ENCODE peak calls at places on chromosomes 3 and 15, in four cellular contexts. One of them, this sample, is unnamed.
A peak's percentile ranks its signal among the peaks of the same experiment; 100 is the strongest.

GRCh38 chr15:27468151-27468556 is 497.2 kb downstream of the GABRG3 start:
- DNase-seq in HCT116: no peak
- DNase-seq in tibial nerve: no peak
- DNase-seq in suprapubic skin: no peak
- DNase-seq in this sample: peak; percentile 0

GRCh38 chr3:63364909-63365308 is 86.8 kb downstream of the SYNPR start:
- DNase-seq in HCT116: no peak
- DNase-seq in tibial nerve: no peak
- DNase-seq in suprapubic skin: no peak
- DNase-seq in this sample: peak; percentile 1

GRCh38 chr3:77259701-77260100 is 219.8 kb downstream of the ROBO2 start:
- DNase-seq in HCT116: no peak
- DNase-seq in tibial nerve: no peak
- DNase-seq in suprapubic skin: no peak
- DNase-seq in this sample: no peak

GRCh38 chr15:29470311-29470710 is 200.7 kb upstream of the NSMCE3 start:
- DNase-seq in HCT116: no peak
- DNase-seq in tibial nerve: no peak
- DNase-seq in suprapubic skin: peak; percentile 68
- DNase-seq in this sample: no peak

GRCh38 chr3:11944052-11944673 is 60.0 kb upstream of the SYN2 start:
- DNase-seq in HCT116: peak; percentile 70
- DNase-seq in tibial nerve: no peak
- DNase-seq in suprapubic skin: no peak
- DNase-seq in this sample: peak; percentile 15

GRCh38 chr3:133487920-133488540 is 85.5 kb upstream of the CDV3 start:
- DNase-seq in HCT116: no peak
- DNase-seq in tibial nerve: peak; percentile 48
- DNase-seq in suprapubic skin: no peak
- DNase-seq in this sample: peak; percentile 45

GRCh38 chr15:66846031-66846430 is 144.0 kb downstream of the SMAD6 start:
- DNase-seq in HCT116: no peak
- DNase-seq in tibial nerve: no peak
- DNase-seq in suprapubic skin: no peak
- DNase-seq in this sample: no peak

GRCh38 chr3:146241523-146242240 is 9.2 kb downstream of the PLSCR4 start:
- DNase-seq in HCT116: no peak
- DNase-seq in tibial nerve: no peak
- DNase-seq in suprapubic skin: no peak
- DNase-seq in this sample: no peak

GRCh38 chr3:70982700-70983140 is 600.8 kb downstream of the FOXP1 start:
- DNase-seq in HCT116: peak; percentile 71
- DNase-seq in tibial nerve: peak; percentile 37
- DNase-seq in suprapubic skin: no peak
- DNase-seq in this sample: peak; percentile 18

GRCh38 chr15:41480396-41481140 is 13.1 kb upstream of the ITPKA start:
- DNase-seq in HCT116: no peak
- DNase-seq in tibial nerve: no peak
- DNase-seq in suprapubic skin: no peak
- DNase-seq in this sample: no peak

GRCh38 chr3:138729279-138729678 is 105.4 kb downstream of the PIK3CB start:
- DNase-seq in HCT116: no peak
- DNase-seq in tibial nerve: no peak
- DNase-seq in suprapubic skin: no peak
- DNase-seq in this sample: no peak

GRCh38 chr3:114727373-114727772 is 419.7 kb downstream of the ZBTB20 start:
- DNase-seq in HCT116: no peak
- DNase-seq in tibial nerve: no peak
- DNase-seq in suprapubic skin: no peak
- DNase-seq in this sample: no peak

GRCh38 chr3:31420311-31420710 is 112.4 kb upstream of the STT3B start:
- DNase-seq in HCT116: no peak
- DNase-seq in tibial nerve: no peak
- DNase-seq in suprapubic skin: no peak
- DNase-seq in this sample: no peak

GRCh38 chr15:99437315-99438221 is 128.2 kb upstream of the MEF2A start:
- DNase-seq in HCT116: no peak
- DNase-seq in tibial nerve: no peak
- DNase-seq in suprapubic skin: peak; percentile 73
- DNase-seq in this sample: no peak

GRCh38 chr15:67125589-67126502 is 60.4 kb downstream of the SMAD3 start:
- DNase-seq in HCT116: peak; percentile 86
- DNase-seq in tibial nerve: peak; percentile 91
- DNase-seq in suprapubic skin: peak; percentile 89
- DNase-seq in this sample: no peak

GRCh38 chr15:48627260-48627969 is 18.1 kb downstream of the FBN1 start:
- DNase-seq in HCT116: no peak
- DNase-seq in tibial nerve: no peak
- DNase-seq in suprapubic skin: no peak
- DNase-seq in this sample: no peak

GRCh38 chr15:90838544-90838943 is 29.8 kb upstream of the FURIN start:
- DNase-seq in HCT116: no peak
- DNase-seq in tibial nerve: no peak
- DNase-seq in suprapubic skin: no peak
- DNase-seq in this sample: no peak

GRCh38 chr15:62503451-62503850 is 338.4 kb upstream of the C2CD4B start:
- DNase-seq in HCT116: no peak
- DNase-seq in tibial nerve: peak; percentile 32
- DNase-seq in suprapubic skin: no peak
- DNase-seq in this sample: no peak

GRCh38 chr3:129399145-129399894 is 29.1 kb downstream of the EFCAB12 start:
- DNase-seq in HCT116: peak; percentile 95
- DNase-seq in tibial nerve: peak; percentile 83
- DNase-seq in suprapubic skin: no peak
- DNase-seq in this sample: peak; percentile 95

GRCh38 chr3:47984089-47984759 is 32.0 kb downstream of the MAP4 start:
- DNase-seq in HCT116: peak; percentile 42
- DNase-seq in tibial nerve: no peak
- DNase-seq in suprapubic skin: no peak
- DNase-seq in this sample: no peak

GRCh38 chr3:156150434-156151066 is 30.2 kb downstream of the KCNAB1 start:
- DNase-seq in HCT116: peak; percentile 41
- DNase-seq in tibial nerve: peak; percentile 85
- DNase-seq in suprapubic skin: no peak
- DNase-seq in this sample: peak; percentile 26

GRCh38 chr3:160400048-160400630 is 689 bp downstream of the SMC4 start:
- DNase-seq in HCT116: no peak
- DNase-seq in tibial nerve: no peak
- DNase-seq in suprapubic skin: peak; percentile 81
- DNase-seq in this sample: peak; percentile 77

GRCh38 chr3:184358921-184359350 is 2.5 kb downstream of the CLCN2 start:
- DNase-seq in HCT116: no peak
- DNase-seq in tibial nerve: no peak
- DNase-seq in suprapubic skin: no peak
- DNase-seq in this sample: no peak

GRCh38 chr15:43872416-43873020 is 45.7 kb downstream of the WDR76 start:
- DNase-seq in HCT116: peak; percentile 45
- DNase-seq in tibial nerve: peak; percentile 58
- DNase-seq in suprapubic skin: peak; percentile 21
- DNase-seq in this sample: peak; percentile 62

GRCh38 chr3:150078983-150079739 is 108.5 kb upstream of the PFN2 start:
- DNase-seq in HCT116: no peak
- DNase-seq in tibial nerve: no peak
- DNase-seq in suprapubic skin: no peak
- DNase-seq in this sample: no peak

GRCh38 chr3:100209948-100210776 is 50.6 kb upstream of the TBC1D23 start:
- DNase-seq in HCT116: no peak
- DNase-seq in tibial nerve: no peak
- DNase-seq in suprapubic skin: no peak
- DNase-seq in this sample: no peak

GRCh38 chr15:52337198-52337853 is 41.7 kb upstream of the MYO5C start:
- DNase-seq in HCT116: no peak
- DNase-seq in tibial nerve: no peak
- DNase-seq in suprapubic skin: no peak
- DNase-seq in this sample: no peak

GRCh38 chr3:195183071-195183776 is 87.7 kb downstream of the XXYLT1 start:
- DNase-seq in HCT116: no peak
- DNase-seq in tibial nerve: no peak
- DNase-seq in suprapubic skin: no peak
- DNase-seq in this sample: no peak

GRCh38 chr3:135516143-135516542 is 449.4 kb upstream of the PPP2R3A start:
- DNase-seq in HCT116: peak; percentile 22
- DNase-seq in tibial nerve: no peak
- DNase-seq in suprapubic skin: no peak
- DNase-seq in this sample: no peak

GRCh38 chr3:125146601-125147490 is 65.7 kb downstream of the SLC12A8 start:
- DNase-seq in HCT116: no peak
- DNase-seq in tibial nerve: no peak
- DNase-seq in suprapubic skin: no peak
- DNase-seq in this sample: no peak

GRCh38 chr3:171846594-171846993 is 3.4 kb downstream of the TMEM212 start:
- DNase-seq in HCT116: no peak
- DNase-seq in tibial nerve: no peak
- DNase-seq in suprapubic skin: no peak
- DNase-seq in this sample: no peak

GRCh38 chr3:40847571-40847992 is 322.8 kb downstream of the ZNF621 start:
- DNase-seq in HCT116: no peak
- DNase-seq in tibial nerve: peak; percentile 22
- DNase-seq in suprapubic skin: no peak
- DNase-seq in this sample: no peak

GRCh38 chr3:128859573-128860154 is 19.8 kb upstream of the ACAD9 start:
- DNase-seq in HCT116: no peak
- DNase-seq in tibial nerve: no peak
- DNase-seq in suprapubic skin: no peak
- DNase-seq in this sample: peak; percentile 58

GRCh38 chr3:10195692-10196091 is 31.0 kb downstream of the IRAK2 start:
- DNase-seq in HCT116: no peak
- DNase-seq in tibial nerve: no peak
- DNase-seq in suprapubic skin: no peak
- DNase-seq in this sample: no peak

GRCh38 chr15:57111002-57111401 is 192.6 kb downstream of the TCF12 start:
- DNase-seq in HCT116: no peak
- DNase-seq in tibial nerve: no peak
- DNase-seq in suprapubic skin: no peak
- DNase-seq in this sample: no peak

GRCh38 chr15:78685157-78685830 is 44.3 kb upstream of the CHRNB4 start:
- DNase-seq in HCT116: no peak
- DNase-seq in tibial nerve: no peak
- DNase-seq in suprapubic skin: peak; percentile 20
- DNase-seq in this sample: no peak

GRCh38 chr15:91549581-91549980 is 303.9 kb upstream of the SLCO3A1 start:
- DNase-seq in HCT116: no peak
- DNase-seq in tibial nerve: no peak
- DNase-seq in suprapubic skin: no peak
- DNase-seq in this sample: no peak

GRCh38 chr3:8094415-8094814 is 407.2 kb upstream of the LMCD1 start:
- DNase-seq in HCT116: no peak
- DNase-seq in tibial nerve: no peak
- DNase-seq in suprapubic skin: no peak
- DNase-seq in this sample: no peak

GRCh38 chr3:115100172-115100571 is 46.9 kb downstream of the ZBTB20 start:
- DNase-seq in HCT116: no peak
- DNase-seq in tibial nerve: peak; percentile 28
- DNase-seq in suprapubic skin: no peak
- DNase-seq in this sample: no peak

GRCh38 chr3:154252759-154253638 is 71.3 kb downstream of the DHX36 start:
- DNase-seq in HCT116: peak; percentile 71
- DNase-seq in tibial nerve: peak; percentile 94
- DNase-seq in suprapubic skin: peak; percentile 95
- DNase-seq in this sample: peak; percentile 86

GRCh38 chr15:80250614-80251504 is 1.2 kb downstream of the CTXND1 start:
- DNase-seq in HCT116: no peak
- DNase-seq in tibial nerve: no peak
- DNase-seq in suprapubic skin: no peak
- DNase-seq in this sample: no peak
- TF ChIP-seq POLR2A in HCT116: no peak
- TF ChIP-seq POLR2A in tibial nerve: no peak
- TF ChIP-seq POLR2A in suprapubic skin: no peak
- TF ChIP-seq POLR2A in this sample: no peak

GRCh38 chr3:52331091-52331490 is 15.0 kb downstream of the DNAH1 start:
- DNase-seq in HCT116: no peak
- DNase-seq in tibial nerve: no peak
- DNase-seq in suprapubic skin: no peak
- DNase-seq in this sample: no peak
- TF ChIP-seq POLR2A in HCT116: no peak
- TF ChIP-seq POLR2A in tibial nerve: no peak
- TF ChIP-seq POLR2A in suprapubic skin: no peak
- TF ChIP-seq POLR2A in this sample: no peak

DNA sequence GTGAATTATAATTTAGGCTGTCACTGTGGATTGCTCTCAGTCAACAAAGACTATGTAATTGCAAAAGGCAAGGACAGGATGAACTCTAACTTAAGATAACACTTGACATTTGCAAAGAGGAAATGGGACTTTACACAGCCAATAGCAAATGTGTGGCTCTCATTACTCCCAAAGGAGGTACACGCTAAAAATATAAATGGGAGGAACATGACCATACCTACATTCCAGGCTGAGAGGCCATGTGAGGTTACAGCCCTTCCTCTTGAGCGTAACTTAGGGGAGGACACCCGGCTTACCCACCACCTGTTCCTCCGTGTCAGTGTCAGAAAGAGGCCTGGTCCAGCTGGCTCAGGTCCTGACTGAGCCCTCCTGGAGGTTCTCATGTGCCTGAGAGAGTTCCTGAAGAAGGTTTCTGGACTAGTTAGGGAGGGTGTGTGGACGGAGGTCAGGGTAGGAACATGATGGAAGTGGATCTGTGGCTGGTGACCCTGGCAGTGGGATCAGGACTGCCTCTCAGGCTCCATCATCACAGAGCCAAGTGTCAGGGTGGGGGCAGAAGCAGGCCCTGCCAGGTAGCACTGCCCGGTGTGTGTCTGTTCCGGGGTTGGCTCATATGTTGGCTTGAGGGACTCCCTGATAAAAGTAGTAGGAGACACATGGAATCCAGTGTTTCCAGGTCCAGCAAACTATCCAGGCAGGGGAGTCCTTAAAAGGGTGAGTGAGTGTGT is 7.9 kb downstream of the POPDC2 start:
- DNase-seq in HCT116: no peak
- DNase-seq in tibial nerve: no peak
- DNase-seq in suprapubic skin: no peak
- DNase-seq in this sample: no peak
- TF ChIP-seq POLR2A in HCT116: no peak
- TF ChIP-seq POLR2A in tibial nerve: no peak
- TF ChIP-seq POLR2A in suprapubic skin: no peak
- TF ChIP-seq POLR2A in this sample: no peak

DNA sequence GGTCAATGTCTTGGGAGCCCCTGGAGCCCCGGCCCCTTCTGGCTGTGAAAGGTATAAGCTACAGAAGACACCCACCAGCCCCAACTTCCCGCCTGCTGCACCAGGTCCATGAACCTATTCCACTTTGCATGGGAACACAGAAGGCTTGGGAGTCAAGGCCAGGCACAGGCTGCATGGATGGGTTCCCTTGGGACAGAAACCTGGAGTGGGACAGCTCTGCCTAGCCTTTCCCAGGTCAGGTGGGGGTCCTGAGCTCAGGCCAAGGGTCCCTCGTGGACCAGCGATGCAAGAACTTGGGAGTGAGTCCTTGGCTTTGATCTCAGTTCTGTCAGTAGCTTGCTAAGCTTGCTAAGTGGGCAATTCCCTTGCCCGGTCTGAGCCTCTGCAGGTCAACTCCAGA is 25.0 kb downstream of the TKT start:
- DNase-seq in HCT116: no peak
- DNase-seq in tibial nerve: no peak
- DNase-seq in suprapubic skin: no peak
- DNase-seq in this sample: no peak
- TF ChIP-seq POLR2A in HCT116: no peak
- TF ChIP-seq POLR2A in tibial nerve: no peak
- TF ChIP-seq POLR2A in suprapubic skin: no peak
- TF ChIP-seq POLR2A in this sample: no peak